ENCODE peak calls at places on chromosomes 13 and 19, in four cellular contexts. W, X, D and J are unnamed samples. For H3K36me3, the result is how much of the 10 kb centered on the place peaks cover.

GRCh38 chr13:61275740-61276139 is 139.9 kb downstream of the PCDH20 start:
- DNase-seq in D (no peak), X (no peak), W (no peak), J (no peak)

GRCh38 chr13:50942630-50943311 is 33.2 kb downstream of the RNASEH2B start:
- DNase-seq in D (no peak), W (no peak), X (no peak), J (no peak)

GRCh38 chr13:75479102-75479501 is 2.9 kb downstream of the TBC1D4 start:
- DNase-seq in X (no peak), W (no peak), D (no peak), J (no peak)

GRCh38 chr13:91909617-91910016 is 511.2 kb downstream of the GPC5 start:
- DNase-seq in D (no peak), W (no peak), X (no peak), J (no peak)

GRCh38 chr13:27359203-27359821 is 65.1 kb upstream of the GTF3A start:
- DNase-seq in D (peak), W (no peak), X (peak), J (peak)

GRCh38 chr19:18223860-18224524 is 2.2 kb downstream of the PDE4C start:
- DNase-seq in X (peak), D (no peak), W (no peak), J (peak)

GRCh38 chr13:74158606-74159352 is 24.6 kb upstream of the KLF12 start:
- DNase-seq in D (no peak), X (no peak), W (no peak), J (no peak)

GRCh38 chr19:14116918-14117578 is 514 bp downstream of the PRKACA start:
- DNase-seq in X (peak), D (no peak), W (no peak), J (no peak)

GRCh38 chr19:6580313-6580712 is 10.6 kb downstream of the CD70 start:
- DNase-seq in D (no peak), X (no peak), W (no peak), J (peak)

DNA sequence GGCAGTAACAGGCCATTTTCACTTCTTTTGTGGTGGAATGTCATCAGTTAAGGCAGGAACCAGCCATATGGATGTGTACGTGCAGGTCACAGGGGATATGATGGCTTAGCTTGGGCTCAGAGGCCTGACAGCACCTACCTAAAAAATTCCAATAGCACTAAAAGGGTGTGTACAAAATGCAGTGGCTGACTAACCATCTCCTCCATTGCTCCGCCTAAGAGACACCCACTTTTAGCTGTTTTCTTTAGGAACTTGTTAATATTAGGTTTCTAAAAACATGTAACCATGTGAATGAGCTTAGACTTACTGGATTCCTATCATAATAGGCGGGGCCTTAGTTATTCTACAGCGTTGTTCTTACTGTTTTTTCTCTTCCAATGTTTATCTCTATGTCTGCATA is 25.8 kb downstream of the GP6 start:
- DNase-seq in W (no peak), X (no peak), D (no peak), J (no peak)
- H3K36me3 ChIP-seq in W (under half), X (under half), D (under half), J (under half)

DNA sequence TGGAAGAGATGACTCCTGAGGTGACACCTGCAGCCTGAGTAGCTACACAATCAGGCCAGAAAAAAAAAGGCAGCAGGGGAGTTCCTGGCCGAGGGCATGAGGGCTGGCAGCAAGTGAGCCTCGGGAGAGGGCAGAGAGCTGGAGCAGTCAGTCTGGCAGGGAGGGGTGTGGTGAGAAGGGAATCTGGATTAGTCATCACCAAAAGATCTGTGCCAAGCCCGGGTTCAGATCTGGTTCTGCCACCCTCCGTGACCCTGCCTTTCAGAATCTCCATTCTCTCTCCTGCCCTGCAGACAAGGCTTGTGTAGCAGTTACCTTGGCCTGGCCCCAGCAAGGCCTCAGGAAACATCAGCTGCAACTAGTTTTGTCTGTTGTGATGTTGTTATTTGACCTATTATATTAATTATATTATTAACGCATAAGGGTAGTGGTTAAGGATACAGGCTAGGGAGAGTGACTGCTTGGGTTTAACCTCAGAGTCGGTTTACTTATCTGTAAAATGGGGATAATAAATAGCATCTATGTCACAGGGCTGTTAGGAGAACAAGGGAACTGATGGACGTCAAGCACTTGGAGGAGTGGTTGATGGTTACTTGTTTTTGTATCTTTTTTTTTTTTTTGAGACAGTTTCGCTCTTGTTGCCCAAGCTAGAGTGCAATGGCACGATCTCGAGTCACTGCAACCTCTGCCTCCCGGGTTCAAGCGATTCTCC is 2.7 kb upstream of the CAPNS1 start:
- DNase-seq in W (peak), X (peak), D (peak), J (peak)
- H3K4me3 ChIP-seq in W (peak), X (no peak), D (peak), J (no peak)

DNA sequence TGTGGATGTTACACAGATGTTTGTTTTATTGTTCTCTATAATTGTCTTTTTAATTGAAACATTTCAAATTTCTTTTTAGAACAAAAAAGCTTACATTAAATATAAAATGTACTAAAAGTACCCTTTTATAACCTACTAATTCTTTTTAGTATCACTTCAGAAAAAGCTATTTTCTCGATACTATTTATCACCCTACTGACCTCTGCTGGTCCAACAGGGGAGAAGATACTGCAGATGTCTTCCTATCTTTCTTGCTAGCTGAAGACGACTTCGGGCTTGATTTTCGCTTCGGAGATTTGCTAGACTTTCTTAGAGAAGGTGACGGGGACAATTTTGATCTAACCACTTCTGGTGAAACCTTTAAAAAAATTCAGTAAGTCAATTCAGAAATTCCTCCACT is 42.4 kb downstream of the ZC3H13 start:
- DNase-seq in W (no peak), X (no peak), D (no peak), J (no peak)
- H3K36me3 ChIP-seq in W (under half), X (under half), D (under half), J (under half)

DNA sequence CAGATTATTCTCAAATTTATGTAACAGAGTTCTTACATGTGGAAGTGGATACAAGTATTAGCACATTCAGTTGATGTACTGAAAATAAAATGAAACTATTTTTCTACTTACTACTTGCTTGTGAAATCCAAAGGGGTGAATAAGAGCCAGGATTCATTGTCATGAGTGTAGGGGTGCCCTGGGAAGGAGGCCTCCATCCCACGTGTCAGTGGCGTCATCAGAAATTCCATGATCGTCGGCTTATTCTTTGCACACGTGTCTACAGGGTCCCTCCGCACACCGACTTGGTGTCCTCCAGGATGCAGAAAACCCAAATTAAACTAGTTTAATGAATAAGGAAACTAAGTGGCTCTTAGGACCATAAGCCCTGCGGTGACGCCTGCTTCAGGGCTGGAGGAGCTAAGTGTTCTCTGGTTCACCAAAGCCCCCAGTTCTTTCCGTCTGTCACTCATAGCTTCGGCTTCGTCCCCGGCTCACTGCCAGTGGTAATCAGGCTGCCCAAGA is 55.5 kb downstream of the IRS2 start:
- DNase-seq in X (no peak), D (no peak), W (no peak), J (no peak)
- H3K4me3 ChIP-seq in X (no peak), D (no peak), W (no peak), J (no peak)